ENCODE peak calls at places on chromosomes 16 and 17, in four cellular contexts. T is lower leg skin, Y is ovary, P is astrocyte. I is an unnamed sample.
A peak's percentile ranks its signal among the peaks of the same experiment; 100 is the strongest.

GRCh38 chr17:58529275-58529674 is 14.8 kb upstream of the MTMR4 start:
- DNase-seq in T (no peak), P (no peak), Y (no peak), I (no peak)

GRCh38 chr17:83173997-83174858 is 94.8 kb downstream of the METRNL start:
- DNase-seq in P (no peak), Y (no peak), T (peak; percentile 81), I (peak; percentile 91)

GRCh38 chr16:11025120-11025531 is 80.8 kb downstream of the CLEC16A start:
- DNase-seq in T (no peak), Y (no peak), P (no peak), I (no peak)

GRCh38 chr16:85809645-85810044 is 10.2 kb downstream of the COX4I1 start:
- DNase-seq in T (no peak), Y (no peak), P (no peak), I (no peak)

GRCh38 chr17:61847659-61848058 is 15.7 kb downstream of the BRIP1 start:
- DNase-seq in T (no peak), P (no peak), Y (no peak), I (no peak)

GRCh38 chr17:75994802-75995350 is 5.8 kb upstream of the CDK3 start:
- DNase-seq in Y (no peak), T (no peak), P (no peak), I (no peak)

GRCh38 chr17:18960803-18961511 is 9.0 kb downstream of the SLC5A10 start:
- DNase-seq in Y (peak; percentile 57), P (no peak), T (peak; percentile 96), I (peak; percentile 57)

GRCh38 chr16:3503513-3503912 is 2.7 kb downstream of the CLUAP1 start:
- DNase-seq in T (no peak), Y (no peak), P (no peak), I (no peak)

GRCh38 chr16:17080105-17080504 is 390.7 kb downstream of the XYLT1 start:
- DNase-seq in Y (no peak), P (no peak), T (no peak), I (no peak)

GRCh38 chr16:22183901-22184614 is 21.8 kb downstream of the SDR42E2 start:
- DNase-seq in T (no peak), P (no peak), Y (no peak), I (no peak)

GRCh38 chr17:59521465-59522126 is 43.8 kb upstream of the DHX40 start:
- DNase-seq in T (no peak), Y (peak; percentile 65), P (peak; percentile 11), I (peak; percentile 42)

GRCh38 chr16:79444522-79445040 is 156.0 kb downstream of the MAF start:
- DNase-seq in P (no peak), T (no peak), Y (no peak), I (no peak)

GRCh38 chr17:43140396-43141332 is 15.5 kb upstream of the BRCA1 start:
- DNase-seq in Y (no peak), P (no peak), T (no peak), I (no peak)

GRCh38 chr16:55349867-55350266 is 25.9 kb downstream of the IRX6 start:
- DNase-seq in Y (no peak), T (no peak), P (peak; percentile 11), I (peak; percentile 84)

GRCh38 chr17:36602924-36603384 is 1.6 kb downstream of the MRM1 start:
- DNase-seq in P (peak; percentile 42), Y (peak; percentile 35), T (no peak), I (peak; percentile 61)

GRCh38 chr16:10946308-10946707 is 1.9 kb downstream of the CLEC16A start:
- DNase-seq in T (no peak), P (peak; percentile 58), Y (no peak), I (no peak)

GRCh38 chr17:39669897-39670735 is 1.9 kb downstream of the PNMT start:
- DNase-seq in P (no peak), Y (no peak), T (no peak), I (no peak)

GRCh38 chr17:41792835-41793748 is 6.6 kb upstream of the JUP start:
- DNase-seq in Y (peak; percentile 49), P (peak; percentile 66), T (no peak), I (no peak)

GRCh38 chr17:9576521-9577401 is at the start of gene CFAP52:
- DNase-seq in P (peak; percentile 55), T (peak; percentile 92), Y (peak; percentile 79), I (peak; percentile 67)

GRCh38 chr17:47997595-47997994 is 26.7 kb downstream of the CDK5RAP3 start:
- DNase-seq in Y (no peak), P (no peak), T (no peak), I (no peak)

GRCh38 chr17:73304438-73304837 is 7.4 kb downstream of the CDC42EP4 start:
- DNase-seq in T (no peak), Y (no peak), P (no peak), I (no peak)

GRCh38 chr16:88601313-88602036 is 31.3 kb downstream of the ZC3H18 start:
- DNase-seq in P (no peak), Y (no peak), T (no peak), I (no peak)

GRCh38 chr16:57537194-57537505 is 779 bp upstream of the CCDC102A start:
- DNase-seq in P (no peak), T (no peak), Y (no peak), I (no peak)

GRCh38 chr16:87437911-87438610 is 45.9 kb downstream of the MAP1LC3B start:
- DNase-seq in P (no peak), T (no peak), Y (no peak), I (no peak)

GRCh38 chr16:84735846-84736586 is 36.2 kb downstream of the USP10 start:
- DNase-seq in Y (no peak), P (no peak), T (no peak), I (no peak)

GRCh38 chr17:28347261-28347891 is 10.0 kb downstream of the POLDIP2 start:
- DNase-seq in P (peak; percentile 96), T (no peak), Y (peak; percentile 38), I (peak; percentile 94)

GRCh38 chr17:63277629-63278028 is 168.5 kb downstream of the CYB561 start:
- DNase-seq in Y (no peak), P (no peak), T (no peak), I (no peak)

GRCh38 chr17:63279498-63280230 is 166.4 kb downstream of the CYB561 start:
- DNase-seq in T (no peak), Y (no peak), P (peak; percentile 76), I (peak; percentile 51)

GRCh38 chr17:63276821-63277220 is 169.3 kb downstream of the CYB561 start:
- DNase-seq in T (no peak), P (peak; percentile 54), Y (no peak), I (no peak)

GRCh38 chr17:63276376-63276775 is 169.7 kb downstream of the CYB561 start:
- DNase-seq in Y (no peak), P (no peak), T (no peak), I (no peak)

DNA sequence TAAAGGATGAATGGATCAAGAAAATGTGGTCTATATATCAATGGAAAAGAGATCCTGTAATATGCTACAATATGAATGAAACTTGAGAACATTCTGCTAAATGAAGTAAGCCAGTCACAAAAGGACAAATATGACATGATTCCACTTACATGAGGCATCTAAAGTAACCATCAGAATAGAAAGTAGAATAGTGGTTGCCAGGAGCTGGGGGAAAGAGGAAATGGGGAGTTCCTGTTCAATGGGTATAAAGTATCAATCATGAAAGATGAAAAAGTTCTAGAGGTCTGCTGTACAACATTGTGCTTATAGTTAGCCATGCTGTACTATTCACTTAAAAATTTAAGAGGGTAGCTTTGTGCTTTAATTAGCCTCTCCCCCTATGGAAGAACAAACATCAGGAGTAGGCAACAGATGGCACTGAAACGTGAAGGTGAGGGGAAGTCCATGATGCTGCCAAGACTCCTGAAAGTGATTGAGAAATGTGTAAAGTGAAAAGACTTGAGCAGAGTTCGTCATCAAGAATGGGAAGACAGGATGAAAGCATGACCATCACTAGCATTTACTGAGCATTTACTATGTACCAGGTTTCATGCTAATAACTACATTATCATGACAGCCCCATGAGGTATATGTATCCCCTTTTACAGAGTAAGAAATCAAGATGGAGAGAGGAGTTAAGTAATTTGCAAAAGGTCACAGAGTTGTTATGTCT is 167.2 kb downstream of the CYB561 start:
- DNase-seq in P (no peak), Y (no peak), T (no peak), I (no peak)
- TF ChIP-seq CTCF in P (no peak), Y (no peak), T (no peak), I (no peak)

GRCh38 chr17:2724783-2725164 is 13.2 kb upstream of the CLUH start:
- DNase-seq in T (no peak), Y (no peak), P (peak; percentile 13), I (peak; percentile 25)

GRCh38 chr17:2721603-2722002 is 10.0 kb upstream of the CLUH start:
- DNase-seq in P (no peak), Y (no peak), T (no peak), I (no peak)

GRCh38 chr17:2723997-2724782 is 12.6 kb upstream of the CLUH start:
- DNase-seq in T (no peak), P (no peak), Y (peak; percentile 42), I (no peak)

GRCh38 chr17:2722611-2723010 is 11.0 kb upstream of the CLUH start:
- DNase-seq in P (no peak), Y (no peak), T (no peak), I (no peak)

GRCh38 chr17:2723505-2723996 is 12.0 kb upstream of the CLUH start:
- DNase-seq in P (no peak), Y (no peak), T (no peak), I (no peak)
- H3K4me3 ChIP-seq in P (no peak overlapping the region), Y (no peak overlapping the region), T (no peak overlapping the region), I (no peak overlapping the region)

GRCh38 chr17:30720013-30720471 is 104.5 kb downstream of the CRLF3 start:
- DNase-seq in Y (peak; percentile 5), P (no peak), T (peak; percentile 56), I (no peak)

GRCh38 chr17:30716461-30717289 is 107.8 kb downstream of the CRLF3 start:
- DNase-seq in P (no peak), T (peak; percentile 79), Y (no peak), I (peak; percentile 26)

DNA sequence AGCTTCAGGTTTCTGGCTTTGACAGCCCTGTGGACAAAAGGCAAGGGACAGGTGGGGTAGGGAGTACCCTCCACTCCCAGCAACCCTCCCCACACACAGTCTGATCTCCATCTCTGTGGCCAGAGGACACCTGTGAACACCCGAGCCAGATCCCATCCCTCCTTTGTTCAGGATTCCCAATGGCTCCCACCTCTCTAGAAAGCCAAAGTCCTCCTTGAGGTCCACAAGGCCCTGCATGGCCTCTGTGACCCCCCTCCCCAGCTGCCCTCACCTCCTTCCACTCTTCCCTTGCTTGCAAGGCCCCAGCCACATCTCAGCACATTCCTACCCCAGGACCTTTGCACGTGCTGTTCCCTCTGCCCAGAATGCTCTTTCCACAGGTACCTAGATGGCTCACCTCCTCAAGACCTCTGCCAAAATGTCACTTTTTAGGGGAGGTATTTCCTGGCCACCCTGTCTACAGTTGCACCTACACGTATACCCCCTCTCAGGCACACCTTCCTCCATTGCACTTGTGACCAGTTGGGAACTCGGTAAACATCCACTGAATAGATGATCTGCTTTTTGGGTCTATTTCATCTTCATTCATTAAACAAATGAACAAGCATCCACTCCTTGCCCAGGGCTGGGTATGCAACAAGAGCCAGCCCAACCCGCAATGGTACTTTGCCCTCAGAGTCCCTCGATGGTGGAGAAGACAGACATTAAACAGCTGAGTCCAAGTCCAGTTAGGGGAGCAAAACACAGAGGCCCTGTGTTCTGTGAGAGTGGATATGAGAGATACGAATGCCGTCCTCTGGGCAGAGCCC is 107.0 kb downstream of the CRLF3 start:
- DNase-seq in T (peak; percentile 36), Y (no peak), P (no peak), I (no peak)
- TF ChIP-seq CTCF in T (no peak), Y (no peak), P (no peak), I (no peak)

DNA sequence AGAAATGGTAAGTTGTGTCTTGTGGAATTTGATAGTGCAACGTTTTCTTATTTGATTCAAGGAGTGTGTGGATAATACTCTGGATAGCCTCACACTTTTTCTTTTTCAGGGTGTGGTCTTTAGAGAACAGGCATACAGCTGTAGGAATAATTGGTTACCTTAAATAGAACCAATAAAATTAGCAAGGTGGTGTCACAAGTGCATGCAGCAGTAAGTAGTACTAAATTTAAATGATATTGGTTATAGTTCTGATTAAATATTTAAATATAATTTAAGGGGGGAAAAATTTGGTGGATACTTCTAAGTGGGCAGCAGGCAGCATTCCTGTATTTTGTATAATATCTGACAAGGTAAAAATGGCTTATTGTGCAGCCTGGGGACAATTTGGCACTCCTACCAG is 3.7 kb downstream of the HAPSTR1 start:
- DNase-seq in P (no peak), T (no peak), Y (no peak), I (no peak)
- H3K4me3 ChIP-seq in P (peak overlapping the region; percentile 80), T (no peak overlapping the region), Y (no peak overlapping the region), I (peak overlapping the region; percentile 94)

I was measured in AG10803.